ENCODE peak calls at places on chromosomes 1 and 21, in seven cellular contexts. V, F, G, Q, J, S and E are unnamed samples.

GRCh38 chr1:183778568-183779433 is 26.1 kb upstream of the RGL1 start:
- DNase-seq in V (no peak), Q (no peak), G (no peak), F (no peak), S (no peak), J (no peak), E (no peak)

GRCh38 chr21:36910581-36911307 is 55.7 kb downstream of the HLCS start:
- DNase-seq in S (no peak), J (no peak), Q (no peak), G (no peak), F (peak; percentile 69), V (no peak), E (no peak)

GRCh38 chr1:91557039-91557690 is 56.5 kb downstream of the CDC7 start:
- DNase-seq in S (no peak), G (no peak), J (no peak), V (no peak), F (peak; percentile 22), Q (no peak), E (no peak)

GRCh38 chr1:100700586-100700985 is 19.0 kb upstream of the VCAM1 start:
- DNase-seq in Q (no peak), J (no peak), S (no peak), F (no peak), V (no peak), G (no peak), E (no peak)

GRCh38 chr1:160078392-160079195 is 2.7 kb upstream of the KCNJ9 start:
- DNase-seq in V (peak; percentile 23), Q (no peak), F (no peak), S (peak; percentile 90), G (peak; percentile 62), J (peak; percentile 59), E (peak; percentile 64)

GRCh38 chr1:176801553-176802020 is 338.6 kb downstream of the PAPPA2 start:
- DNase-seq in J (no peak), V (no peak), S (peak; percentile 68), Q (no peak), F (peak; percentile 49), G (no peak), E (no peak)

GRCh38 chr1:242225770-242226573 is 227.1 kb upstream of the MAP1LC3C start:
- DNase-seq in Q (no peak), F (no peak), J (no peak), S (no peak), V (no peak), G (no peak), E (no peak)

GRCh38 chr1:2212542-2213491 is 15.3 kb upstream of the SKI start:
- DNase-seq in J (peak; percentile 89), G (peak; percentile 88), F (peak; percentile 96), V (peak; percentile 81), S (peak; percentile 97), Q (peak; percentile 90), E (no peak)

GRCh38 chr1:218459450-218459849 is 114.3 kb downstream of the TGFB2 start:
- DNase-seq in Q (no peak), V (no peak), J (no peak), F (no peak), G (no peak), S (no peak), E (no peak)

GRCh38 chr1:99334991-99335390 is 70.7 kb downstream of the PLPPR4 start:
- DNase-seq in J (no peak), S (no peak), Q (no peak), F (no peak), G (no peak), V (no peak), E (no peak)

GRCh38 chr1:169708633-169709032 is 2.8 kb downstream of the SELL start:
- DNase-seq in Q (no peak), F (no peak), S (no peak), G (no peak), J (no peak), V (no peak), E (no peak)
- H3K4me3 ChIP-seq in Q (peak overlapping the region; percentile 11), F (no peak overlapping the region), S (no peak overlapping the region), G (peak overlapping the region; percentile 6), J (no peak overlapping the region), V (no peak overlapping the region), E (no peak overlapping the region)

GRCh38 chr1:246155923-246156322 is 351.2 kb downstream of the SMYD3 start:
- DNase-seq in Q (no peak), V (no peak), S (no peak), G (no peak), F (peak; percentile 54), J (no peak), E (no peak)
- H3K4me3 ChIP-seq in Q (no peak overlapping the region), V (no peak overlapping the region), S (no peak overlapping the region), G (no peak overlapping the region), F (no peak overlapping the region), J (no peak overlapping the region), E (no peak overlapping the region)

GRCh38 chr21:31553926-31554325 is 105.6 kb upstream of the SOD1 start:
- DNase-seq in G (no peak), J (no peak), Q (no peak), S (no peak), F (no peak), V (no peak), E (no peak)
- H3K4me3 ChIP-seq in G (no peak overlapping the region), J (no peak overlapping the region), Q (no peak overlapping the region), S (no peak overlapping the region), F (no peak overlapping the region), V (no peak overlapping the region), E (no peak overlapping the region)

DNA sequence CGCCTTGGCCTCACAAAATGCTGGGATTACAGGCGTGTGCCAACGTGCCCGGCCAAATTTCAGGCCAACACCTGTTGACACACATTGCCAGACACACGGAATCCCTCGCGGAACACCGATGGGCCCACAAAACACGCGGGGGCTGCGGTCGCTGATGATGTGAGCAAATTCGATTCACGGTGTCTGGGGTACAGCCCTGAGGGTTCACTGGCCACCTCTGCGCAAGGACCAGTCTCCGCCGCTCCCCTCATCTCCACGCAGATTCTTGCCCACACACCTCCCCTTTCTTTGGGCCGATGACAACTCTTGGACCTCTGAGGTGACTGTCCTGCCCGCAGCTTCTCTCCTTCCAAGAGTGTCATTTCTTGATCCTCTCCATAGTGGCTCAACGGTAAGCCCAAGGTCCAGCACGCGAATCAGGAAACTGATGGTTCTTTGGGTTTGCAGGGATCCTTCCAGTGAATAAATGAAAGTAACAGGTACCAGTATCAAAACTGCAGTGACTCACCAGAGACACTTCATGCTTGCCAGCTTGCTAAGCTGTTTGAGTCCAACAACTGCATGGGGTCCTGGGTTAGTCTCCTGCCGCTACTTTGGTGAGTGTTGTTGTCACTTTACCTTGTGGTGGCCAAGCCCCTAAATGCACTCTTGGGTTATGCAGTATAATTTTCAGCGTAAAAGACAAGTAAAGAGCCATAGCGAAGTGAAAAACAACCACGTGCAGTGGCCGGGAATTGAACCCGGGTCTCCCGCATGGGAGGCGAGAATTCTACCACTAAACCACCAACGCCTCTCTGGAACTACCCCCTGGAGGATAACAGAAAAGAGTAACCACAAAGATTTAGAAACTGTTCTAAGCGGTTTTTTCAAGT is 11.0 kb upstream of the RNU1-3 start:
- DNase-seq in V (peak; percentile 79), J (peak; percentile 47), G (no peak), S (peak; percentile 84), Q (no peak), F (peak; percentile 81), E (peak; percentile 45)
- H3K4me3 ChIP-seq in V (no peak overlapping the region), J (no peak overlapping the region), G (no peak overlapping the region), S (no peak overlapping the region), Q (no peak overlapping the region), F (no peak overlapping the region), E (no peak overlapping the region)

GRCh38 chr1:26543444-26543835 is 13.9 kb downstream of the RPS6KA1 start:
- DNase-seq in G (no peak), F (no peak), Q (no peak), V (no peak), J (no peak), S (no peak), E (no peak)
- H3K4me3 ChIP-seq in G (peak overlapping the region; percentile 1), F (no peak overlapping the region), Q (peak overlapping the region; percentile 67), V (no peak overlapping the region), J (no peak overlapping the region), S (no peak overlapping the region), E (no peak overlapping the region)